ENCODE peak calls at places on chromosomes 16 and 17, in five cellular contexts. X, V, I, B and M are unnamed samples.

GRCh38 chr16:70250748-70251650 is 741 bp downstream of the EXOSC6 start:
- DNase-seq in X (no peak), V (peak), I (no peak), B (peak), M (no peak)

GRCh38 chr17:70031341-70031740 is 43.7 kb upstream of the KCNJ16 start:
- DNase-seq in X (no peak), V (no peak), I (no peak), B (no peak), M (no peak)

GRCh38 chr16:10619271-10619849 is 39.0 kb upstream of the EMP2 start:
- DNase-seq in X (no peak), V (no peak), I (no peak), B (peak), M (no peak)

GRCh38 chr16:65672960-65673359 is 551.1 kb upstream of the CDH11 start:
- DNase-seq in X (no peak), V (no peak), I (no peak), B (no peak), M (no peak)

GRCh38 chr17:76232342-76232741 is 8.0 kb downstream of the RNF157 start:
- DNase-seq in X (no peak), V (no peak), I (peak), B (no peak), M (no peak)

GRCh38 chr17:15157051-15157450 is 108.1 kb downstream of the PMP22 start:
- DNase-seq in X (peak), V (no peak), I (no peak), B (no peak), M (no peak)

GRCh38 chr17:27612160-27612767 is 18.7 kb upstream of the LGALS9 start:
- DNase-seq in X (no peak), V (no peak), I (no peak), B (no peak), M (no peak)

GRCh38 chr16:72400257-72401078 is 228.5 kb upstream of the PMFBP1 start:
- DNase-seq in X (peak), V (peak), I (peak), B (no peak), M (peak)

GRCh38 chr17:16328997-16329396 is 24.3 kb downstream of the CENPV start:
- DNase-seq in X (no peak), V (no peak), I (no peak), B (no peak), M (no peak)

GRCh38 chr16:27444470-27444869 is 42.5 kb downstream of the IL21R start:
- DNase-seq in X (no peak), V (no peak), I (no peak), B (no peak), M (no peak)